ENCODE peak calls at places on chromosomes 13 and 19, in four cellular contexts. One of them, this sample, is unnamed. For H3K36me3, the result is how much of the 10 kb centered on the place peaks cover.

GRCh38 chr13:94382520-94382919 is 97.0 kb downstream of the DCT start:
- DNase-seq in PC-3: no peak
- DNase-seq in GM23248: no peak
- DNase-seq in mammary epithelial cell: no peak
- DNase-seq in this sample: no peak

GRCh38 chr13:114104626-114105350 is 27.6 kb downstream of the RASA3 start:
- DNase-seq in mammary epithelial cell: no peak
- DNase-seq in PC-3: no peak
- DNase-seq in GM23248: peak
- DNase-seq in this sample: no peak

GRCh38 chr19:57903298-57904174 is 12.9 kb downstream of the ZNF417 start:
- DNase-seq in GM23248: peak
- DNase-seq in mammary epithelial cell: peak
- DNase-seq in PC-3: peak
- DNase-seq in this sample: peak

GRCh38 chr13:69108486-69108885 is 999.1 kb upstream of the ATXN8OS start:
- DNase-seq in PC-3: no peak
- DNase-seq in mammary epithelial cell: no peak
- DNase-seq in GM23248: no peak
- DNase-seq in this sample: no peak

GRCh38 chr13:31485651-31486051 is 253.7 kb upstream of the RXFP2 start:
- DNase-seq in PC-3: no peak
- DNase-seq in GM23248: peak
- DNase-seq in mammary epithelial cell: no peak
- DNase-seq in this sample: peak

GRCh38 chr19:32186542-32187330 is 158.7 kb upstream of the ZNF507 start:
- DNase-seq in GM23248: no peak
- DNase-seq in PC-3: no peak
- DNase-seq in mammary epithelial cell: no peak
- DNase-seq in this sample: no peak

GRCh38 chr13:46124967-46125933 is 20.4 kb upstream of the CPB2 start:
- DNase-seq in PC-3: no peak
- DNase-seq in GM23248: peak
- DNase-seq in mammary epithelial cell: no peak
- DNase-seq in this sample: no peak

GRCh38 chr19:36152061-36152885 is at the start of gene COX7A1:
- DNase-seq in GM23248: peak
- DNase-seq in mammary epithelial cell: no peak
- DNase-seq in PC-3: no peak
- DNase-seq in this sample: peak

GRCh38 chr19:23415561-23416191 is 20.4 kb upstream of the ZNF91 start:
- DNase-seq in mammary epithelial cell: peak
- DNase-seq in GM23248: peak
- DNase-seq in PC-3: no peak
- DNase-seq in this sample: peak

GRCh38 chr19:33406521-33407139 is 33.1 kb downstream of the CEBPG start:
- DNase-seq in mammary epithelial cell: peak
- DNase-seq in GM23248: peak
- DNase-seq in PC-3: peak
- DNase-seq in this sample: peak

GRCh38 chr19:927044-927706 is 1.3 kb downstream of the ARID3A start:
- DNase-seq in PC-3: no peak
- DNase-seq in GM23248: peak
- DNase-seq in mammary epithelial cell: no peak
- DNase-seq in this sample: peak

GRCh38 chr19:42176990-42177685 is 40.3 kb downstream of the DEDD2 start:
- DNase-seq in PC-3: peak
- DNase-seq in GM23248: peak
- DNase-seq in mammary epithelial cell: peak
- DNase-seq in this sample: peak

GRCh38 chr13:74134777-74135305 is 637 bp upstream of the KLF12 start:
- DNase-seq in GM23248: peak
- DNase-seq in PC-3: peak
- DNase-seq in mammary epithelial cell: no peak
- DNase-seq in this sample: no peak

GRCh38 chr19:43506629-43507028 is 2.1 kb upstream of the PHLDB3 start:
- DNase-seq in mammary epithelial cell: no peak
- DNase-seq in GM23248: no peak
- DNase-seq in PC-3: no peak
- DNase-seq in this sample: no peak

GRCh38 chr19:47340477-47341208 is 8.5 kb upstream of the DHX34 start:
- DNase-seq in GM23248: no peak
- DNase-seq in PC-3: no peak
- DNase-seq in mammary epithelial cell: no peak
- DNase-seq in this sample: no peak

GRCh38 chr13:39604736-39605135 is 1.7 kb upstream of the LHFPL6 start:
- DNase-seq in mammary epithelial cell: no peak
- DNase-seq in PC-3: no peak
- DNase-seq in GM23248: no peak
- DNase-seq in this sample: no peak

GRCh38 chr19:43651758-43652545 is 12.3 kb upstream of the CADM4 start:
- DNase-seq in mammary epithelial cell: no peak
- DNase-seq in PC-3: peak
- DNase-seq in GM23248: peak
- DNase-seq in this sample: peak

GRCh38 chr13:26255717-26256277 is 1.9 kb downstream of the CDK8 start:
- DNase-seq in mammary epithelial cell: no peak
- DNase-seq in GM23248: peak
- DNase-seq in PC-3: peak
- DNase-seq in this sample: peak

GRCh38 chr13:47046706-47047105 is 149.9 kb upstream of the HTR2A start:
- DNase-seq in PC-3: no peak
- DNase-seq in mammary epithelial cell: no peak
- DNase-seq in GM23248: no peak
- DNase-seq in this sample: no peak

GRCh38 chr19:1850809-1851544 is 2.7 kb upstream of the REXO1 start:
- DNase-seq in GM23248: no peak
- DNase-seq in mammary epithelial cell: no peak
- DNase-seq in PC-3: peak
- DNase-seq in this sample: no peak

GRCh38 chr19:47315125-47315821 is 5.6 kb downstream of the C5AR1 start:
- DNase-seq in PC-3: peak
- DNase-seq in mammary epithelial cell: peak
- DNase-seq in GM23248: peak
- DNase-seq in this sample: peak

DNA sequence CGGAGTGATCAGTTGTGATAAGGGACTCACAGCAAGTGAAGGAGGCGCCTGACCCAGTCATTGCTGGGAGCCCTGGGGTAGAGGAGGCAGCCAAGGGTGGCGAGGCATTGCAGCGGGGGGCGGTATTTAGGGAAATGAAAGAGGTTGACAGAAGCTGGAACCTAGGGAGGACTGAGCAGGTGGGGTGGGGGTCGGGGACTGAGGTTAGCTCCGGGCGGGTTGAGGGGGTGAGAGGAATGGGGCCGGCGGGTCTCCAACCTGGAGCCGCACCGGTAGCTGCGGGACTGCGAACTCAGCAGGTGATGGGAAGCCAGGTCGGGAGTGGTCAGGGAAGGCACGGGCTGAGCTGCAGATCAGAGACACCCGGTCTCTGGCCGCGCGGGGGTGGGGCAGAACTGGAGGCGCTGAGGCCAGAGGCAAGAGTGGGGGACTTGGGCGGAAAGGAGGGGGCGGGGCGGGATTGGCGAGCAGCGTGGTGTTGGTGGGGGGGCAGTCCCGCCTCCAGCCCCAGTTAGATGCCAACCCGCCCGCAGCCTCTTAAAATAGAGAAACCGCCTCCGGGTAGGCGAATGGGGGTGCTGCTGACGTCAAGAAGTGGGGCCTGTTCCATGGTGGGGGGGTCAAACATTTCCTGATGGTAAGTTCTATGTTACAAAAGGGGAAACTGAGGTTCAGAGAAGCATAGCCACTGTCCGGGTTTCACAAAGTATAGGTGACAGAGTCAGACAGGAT is 1.5 kb downstream of the MAST3 start:
- DNase-seq in GM23248: peak
- DNase-seq in mammary epithelial cell: no peak
- DNase-seq in PC-3: no peak
- DNase-seq in this sample: no peak
- TF ChIP-seq EZH2 in GM23248: no peak
- TF ChIP-seq EZH2 in mammary epithelial cell: no peak
- TF ChIP-seq EZH2 in PC-3: no peak
- TF ChIP-seq EZH2 in this sample: peak

DNA sequence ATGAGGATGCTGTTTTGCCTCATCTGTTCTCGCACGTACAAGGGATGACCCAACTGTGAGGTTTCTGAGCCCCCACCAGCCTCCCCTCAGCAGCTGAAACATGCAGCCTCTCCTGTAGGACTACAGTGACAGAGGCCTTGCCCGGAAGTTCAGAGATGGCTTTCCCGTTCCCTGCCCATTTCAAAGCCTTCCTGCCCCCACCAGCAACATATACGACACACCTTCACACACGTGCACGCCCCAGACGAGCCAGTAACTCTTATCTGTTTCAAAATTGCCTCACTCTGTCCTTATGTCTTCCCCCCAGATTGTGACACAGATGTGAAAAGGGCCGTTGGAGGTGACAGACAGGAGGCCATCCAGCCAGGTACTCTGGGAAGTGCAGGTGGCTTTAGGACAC is 95.8 kb downstream of the RAB20 start:
- DNase-seq in PC-3: no peak
- DNase-seq in mammary epithelial cell: no peak
- DNase-seq in GM23248: no peak
- DNase-seq in this sample: no peak
- H3K36me3 ChIP-seq in PC-3: under half
- H3K36me3 ChIP-seq in mammary epithelial cell: under half
- H3K36me3 ChIP-seq in GM23248: under half
- H3K36me3 ChIP-seq in this sample: under half

GRCh38 chr19:30227071-30227621 is 145.0 kb upstream of the ZNF536 start:
- DNase-seq in GM23248: no peak
- DNase-seq in PC-3: no peak
- DNase-seq in mammary epithelial cell: no peak
- DNase-seq in this sample: no peak
- TF ChIP-seq EZH2 in GM23248: no peak
- TF ChIP-seq EZH2 in PC-3: no peak
- TF ChIP-seq EZH2 in mammary epithelial cell: peak
- TF ChIP-seq EZH2 in this sample: peak

DNA sequence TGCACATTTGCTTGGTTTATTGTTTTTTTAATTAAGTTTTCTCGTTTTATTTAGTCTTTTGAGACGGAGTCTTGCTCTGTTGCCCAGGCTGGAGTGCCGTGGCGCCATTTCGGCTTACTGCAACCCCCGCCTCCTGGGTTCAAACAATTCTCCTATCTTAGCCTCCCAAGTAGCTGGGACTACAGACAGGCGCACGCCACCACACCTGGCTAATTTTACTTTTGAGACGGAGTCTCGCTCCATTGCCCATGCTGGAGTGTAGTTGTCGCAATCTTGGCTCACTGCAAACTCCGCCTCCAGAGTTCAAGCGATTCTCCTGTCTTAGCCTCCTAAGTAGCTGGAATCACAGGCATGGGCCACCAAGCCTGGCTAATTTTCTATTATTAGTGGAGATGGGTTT is 1.3 kb downstream of the RPS9 start:
- DNase-seq in GM23248: no peak
- DNase-seq in mammary epithelial cell: no peak
- DNase-seq in PC-3: no peak
- DNase-seq in this sample: no peak
- H3K36me3 ChIP-seq in GM23248: under half
- H3K36me3 ChIP-seq in mammary epithelial cell: under half
- H3K36me3 ChIP-seq in PC-3: half or more
- H3K36me3 ChIP-seq in this sample: under half

DNA sequence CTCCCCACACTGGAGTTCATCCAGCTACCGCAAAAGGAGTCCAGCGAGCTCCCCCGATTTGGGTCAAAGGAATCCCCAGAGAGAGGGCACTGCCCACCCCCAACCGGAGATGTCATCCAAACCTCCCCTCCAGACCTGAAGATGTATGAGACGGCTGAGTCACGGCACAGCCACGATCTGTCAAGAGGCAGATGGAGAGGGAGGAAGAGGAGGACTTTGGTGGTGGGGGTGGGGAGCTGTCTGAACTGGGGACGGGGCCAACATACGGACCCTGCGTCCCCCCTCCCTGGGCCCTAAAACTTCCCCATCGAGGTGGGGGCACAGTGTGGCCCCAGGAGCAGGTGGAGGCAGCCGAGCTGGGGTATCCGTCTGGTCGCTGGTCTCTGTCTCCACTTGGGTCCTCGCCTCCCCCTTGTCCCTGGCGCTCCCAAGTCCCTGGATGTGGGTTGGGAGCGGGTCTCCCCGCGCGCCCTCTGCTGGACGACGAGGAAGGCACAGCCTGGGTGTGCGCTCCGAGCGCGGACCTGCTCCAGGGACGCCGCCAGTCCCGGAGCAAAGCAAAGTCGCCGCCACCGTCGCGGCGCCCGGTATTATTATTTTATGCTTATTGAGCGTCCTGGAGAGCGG is 3.8 kb downstream of the PDE4A start:
- DNase-seq in mammary epithelial cell: peak
- DNase-seq in GM23248: peak
- DNase-seq in PC-3: peak
- DNase-seq in this sample: peak
- TF ChIP-seq EZH2 in mammary epithelial cell: no peak
- TF ChIP-seq EZH2 in GM23248: no peak
- TF ChIP-seq EZH2 in PC-3: no peak
- TF ChIP-seq EZH2 in this sample: no peak

GRCh38 chr19:3007975-3008374 is 21.1 kb downstream of the TLE2 start:
- DNase-seq in PC-3: no peak
- DNase-seq in mammary epithelial cell: no peak
- DNase-seq in GM23248: no peak
- DNase-seq in this sample: no peak
- H3K36me3 ChIP-seq in PC-3: under half
- H3K36me3 ChIP-seq in mammary epithelial cell: under half
- H3K36me3 ChIP-seq in GM23248: under half
- H3K36me3 ChIP-seq in this sample: under half

GRCh38 chr19:12913011-12913561 is 6.0 kb downstream of the SYCE2 start:
- DNase-seq in GM23248: peak
- DNase-seq in PC-3: peak
- DNase-seq in mammary epithelial cell: no peak
- DNase-seq in this sample: peak
- TF ChIP-seq EZH2 in GM23248: no peak
- TF ChIP-seq EZH2 in PC-3: no peak
- TF ChIP-seq EZH2 in mammary epithelial cell: no peak
- TF ChIP-seq EZH2 in this sample: no peak

This sample was measured in fibroblast of lung.